ENCODE peak calls at places on chromosome 12, in four cellular contexts. B is GM06990, N is uterus, H is fibroblast of mammary gland. S is an unnamed sample.
A peak's percentile ranks its signal among the peaks of the same experiment; 100 is the strongest.

GRCh38 chr12:107992870-107993451 is 136.1 kb upstream of the WSCD2 start:
- DNase-seq in N (no peak), B (no peak), H (peak; percentile 27), S (peak; percentile 9)

GRCh38 chr12:76284816-76285750 is 63.1 kb downstream of the BBS10 start:
- DNase-seq in B (no peak), N (no peak), H (peak; percentile 45), S (no peak)

GRCh38 chr12:94553130-94553519 is 93.5 kb upstream of the CEP83 start:
- DNase-seq in H (peak; percentile 87), B (no peak), N (no peak), S (no peak)

GRCh38 chr12:6791931-6792520 is 2.7 kb downstream of the CD4 start:
- DNase-seq in H (no peak), B (no peak), N (no peak), S (no peak)

GRCh38 chr12:98772818-98773217 is 127.7 kb downstream of the APAF1 start:
- DNase-seq in N (no peak), B (no peak), H (no peak), S (no peak)

GRCh38 chr12:113246478-113247122 is 25.3 kb downstream of the TPCN1 start:
- DNase-seq in B (no peak), H (no peak), N (no peak), S (no peak)

GRCh38 chr12:464484-465267 is 4.9 kb downstream of the B4GALNT3 start:
- DNase-seq in N (no peak), B (no peak), H (no peak), S (no peak)

GRCh38 chr12:54032627-54033100 is at the start of gene HOXC5:
- DNase-seq in B (no peak), N (peak; percentile 83), H (peak; percentile 98), S (peak; percentile 89)

GRCh38 chr12:58540480-58541299 is 379.6 kb downstream of the LRIG3 start:
- DNase-seq in B (peak; percentile 0), N (peak; percentile 76), H (peak; percentile 89), S (no peak)

GRCh38 chr12:46675736-46676135 is 150.1 kb downstream of the SLC38A4 start:
- DNase-seq in B (peak; percentile 3), N (peak; percentile 37), H (peak; percentile 62), S (peak; percentile 20)

GRCh38 chr12:1806301-1807106 is 13.9 kb upstream of the LRTM2 start:
- DNase-seq in H (peak; percentile 25), N (peak; percentile 14), B (no peak), S (no peak)

GRCh38 chr12:3207858-3208257 is 130.7 kb downstream of the TSPAN9 start:
- DNase-seq in N (no peak), B (no peak), H (no peak), S (no peak)

GRCh38 chr12:62210422-62210821 is 49.8 kb upstream of the USP15 start:
- DNase-seq in H (peak; percentile 54), N (no peak), B (no peak), S (peak; percentile 36)

GRCh38 chr12:62207248-62207647 is 53.0 kb upstream of the USP15 start:
- DNase-seq in H (no peak), B (no peak), N (no peak), S (no peak)

GRCh38 chr12:62205348-62205747 is 54.9 kb upstream of the USP15 start:
- DNase-seq in B (no peak), H (no peak), N (no peak), S (no peak)
- TF ChIP-seq CTCF in B (no peak), H (no peak), N (no peak), S (no peak)

GRCh38 chr12:111033281-111034147 is 113.1 kb upstream of the MYL2 start:
- DNase-seq in H (no peak), N (no peak), B (peak; percentile 22), S (no peak)
- TF ChIP-seq CTCF in H (no peak), N (no peak), B (peak; percentile 38), S (peak; percentile 24)

GRCh38 chr12:124947561-124948398 is 33.3 kb upstream of the UBC start:
- DNase-seq in B (no peak), H (no peak), N (no peak), S (no peak)
- TF ChIP-seq CTCF in B (no peak), H (no peak), N (no peak), S (no peak)

GRCh38 chr12:38053655-38054464 is 262.7 kb upstream of the ALG10B start:
- DNase-seq in H (no peak), N (no peak), B (no peak), S (no peak)
- TF ChIP-seq CTCF in H (no peak), N (no peak), B (no peak), S (no peak)

S was measured in GM13976.